ENCODE peak calls at places on chromosomes 3 and 15, in seven cellular contexts. L is activated naive CD4-positive, alpha-beta T cell treated with anti-CD3 and anti-CD28 coated beads, Interleukin-2, amount 50 U/mL, for 72 hours; I is activated CD4-positive, alpha-beta T cell treated with anti-CD3 and anti-CD28 coated beads, Interleukin-2, amount 50 U/mL, for 48 hours; W is activated T-cell treated with anti-CD3 and anti-CD28 coated beads for 48 hours; N is stimulated activated CD8-positive, alpha-beta memory T cell treated with anti-CD3 and anti-CD28 coated beads, Interleukin-4, amount 100 ng/mL, for 24 hours; J is T1000; S is activated CD4-positive, CD25-positive, alpha-beta regulatory T cell. H is an unnamed sample.

GRCh38 chr15:99343836-99344551 is 92.7 kb downstream of the LRRC28 start:
- DNase-seq in N (peak; percentile 37), S (no peak), I (peak; percentile 20), L (peak; percentile 16), J (no peak), W (peak; percentile 15), H (peak; percentile 15)

GRCh38 chr3:183449791-183450190 is 21.4 kb upstream of the MCF2L2 start:
- DNase-seq in S (no peak), J (no peak), W (no peak), N (no peak), L (no peak), I (no peak), H (no peak)

GRCh38 chr3:139944256-139944910 is 9.4 kb downstream of the CLSTN2 start:
- DNase-seq in L (no peak), N (no peak), I (no peak), W (no peak), S (no peak), J (no peak), H (no peak)

GRCh38 chr3:160648701-160649100 is 28.3 kb upstream of the ARL14 start:
- DNase-seq in I (no peak), L (no peak), S (no peak), N (no peak), J (no peak), W (no peak), H (no peak)

GRCh38 chr3:13308406-13308805 is 111.7 kb downstream of the NUP210 start:
- DNase-seq in S (no peak), W (no peak), I (peak; percentile 15), J (no peak), L (peak; percentile 24), N (no peak), H (no peak)

GRCh38 chr3:158625881-158626280 is 18.4 kb upstream of the GFM1 start:
- DNase-seq in S (no peak), L (no peak), W (no peak), N (no peak), I (no peak), J (no peak), H (no peak)

GRCh38 chr3:73530030-73530411 is 94.7 kb downstream of the PDZRN3 start:
- DNase-seq in S (no peak), W (no peak), L (no peak), J (no peak), I (no peak), N (no peak), H (no peak)

GRCh38 chr3:49351521-49352011 is 6.6 kb downstream of the GPX1 start:
- DNase-seq in N (no peak), W (no peak), L (no peak), J (no peak), S (no peak), I (no peak), H (no peak)

GRCh38 chr3:40243056-40243455 is 66.5 kb upstream of the EIF1B start:
- DNase-seq in J (no peak), W (no peak), S (no peak), N (no peak), L (no peak), I (no peak), H (no peak)

GRCh38 chr3:37967252-37967881 is 23.2 kb upstream of the VILL start:
- DNase-seq in W (peak; percentile 47), S (peak; percentile 9), J (no peak), I (peak; percentile 63), L (peak; percentile 67), N (peak; percentile 34), H (no peak)

GRCh38 chr3:122760457-122761271 is 33.0 kb downstream of the HSPBAP1 start:
- DNase-seq in N (no peak), L (no peak), J (no peak), I (no peak), S (no peak), W (no peak), H (no peak)

GRCh38 chr15:67852433-67852832 is 12.6 kb upstream of the RNU6-1 start:
- DNase-seq in S (no peak), W (no peak), I (no peak), L (no peak), N (no peak), J (no peak), H (no peak)

GRCh38 chr15:49923671-49924070 is 195.4 kb downstream of the ATP8B4 start:
- DNase-seq in S (no peak), L (no peak), I (no peak), N (no peak), J (no peak), W (no peak), H (no peak)

GRCh38 chr15:33022629-33023028 is 171.9 kb downstream of the FMN1 start:
- DNase-seq in L (no peak), N (no peak), W (no peak), I (no peak), J (no peak), S (no peak), H (no peak)

GRCh38 chr3:20666091-20666490 is 480.1 kb upstream of the SGO1 start:
- DNase-seq in L (no peak), J (no peak), I (no peak), N (no peak), S (no peak), W (no peak), H (no peak)

GRCh38 chr15:92271179-92271578 is 122.5 kb upstream of the ST8SIA2 start:
- DNase-seq in W (no peak), J (no peak), I (no peak), L (no peak), N (no peak), S (no peak), H (no peak)

GRCh38 chr3:111594205-111594604 is 941 bp downstream of the ZBED2 start:
- DNase-seq in I (no peak), J (no peak), N (no peak), L (no peak), W (no peak), S (no peak), H (no peak)

GRCh38 chr3:51813539-51813938 is 34.5 kb upstream of the IQCF6 start:
- DNase-seq in S (no peak), N (no peak), W (no peak), I (no peak), J (no peak), L (no peak), H (no peak)

GRCh38 chr3:3038201-3038991 is 71.8 kb downstream of the IL5RA start:
- DNase-seq in L (no peak), S (no peak), J (no peak), N (no peak), I (no peak), W (no peak), H (no peak)

H was measured in activated gamma-delta T cell.